ENCODE peak calls at places on chromosome 12, in six cellular contexts. W is GM23248, J is MM.1S, H is GM23338, Y is SK-N-SH, Q is neural progenitor cell. E is an unnamed sample. For H3K4me1 and H3F3A, the result is how much of the 10 kb centered on the place peaks cover.

GRCh38 chr12:115947696-115948062 is 329.8 kb downstream of the MED13L start:
- DNase-seq in W (no peak), J (no peak), H (no peak), Y (no peak), Q (no peak), E (no peak)

GRCh38 chr12:74747305-74747704 is 209.7 kb downstream of the ATXN7L3B start:
- DNase-seq in W (peak), J (no peak), H (peak), Y (no peak), Q (no peak), E (peak)

GRCh38 chr12:93441111-93441616 is 583 bp downstream of the UBE2N start:
- DNase-seq in W (peak), J (peak), H (peak), Y (peak), Q (peak), E (peak)

GRCh38 chr12:104709692-104710435 is 248.2 kb downstream of the SLC41A2 start:
- DNase-seq in W (peak), J (no peak), H (no peak), Y (no peak), Q (no peak), E (no peak)

GRCh38 chr12:99332936-99333591 is 314.5 kb upstream of the GARIN6 start:
- DNase-seq in W (no peak), J (peak), H (no peak), Y (no peak), Q (no peak), E (no peak)

GRCh38 chr12:108295631-108296030 is 43.5 kb downstream of the CMKLR1 start:
- DNase-seq in W (no peak), J (no peak), H (no peak), Y (no peak), Q (no peak), E (no peak)

GRCh38 chr12:105264771-105265170 is 28.8 kb upstream of the APPL2 start:
- DNase-seq in W (no peak), J (no peak), H (no peak), Y (no peak), Q (no peak), E (no peak)

GRCh38 chr12:131102493-131102931 is 148.8 kb downstream of the ADGRD1 start:
- DNase-seq in W (no peak), J (no peak), H (no peak), Y (no peak), Q (no peak), E (no peak)

GRCh38 chr12:27879708-27880107 is 92.8 kb downstream of the PTHLH start:
- DNase-seq in W (no peak), J (no peak), H (no peak), Y (no peak), Q (no peak), E (no peak)

GRCh38 chr12:39682689-39683477 is 63.3 kb upstream of the ABCD2 start:
- DNase-seq in W (no peak), J (no peak), H (no peak), Y (no peak), Q (no peak), E (no peak)

GRCh38 chr12:66092559-66093269 is 37.8 kb downstream of the LLPH start:
- DNase-seq in W (peak), J (no peak), H (no peak), Y (no peak), Q (no peak), E (peak)

GRCh38 chr12:96064266-96064665 is 28.9 kb upstream of the LTA4H start:
- DNase-seq in W (peak), J (no peak), H (no peak), Y (no peak), Q (no peak), E (no peak)

GRCh38 chr12:111435661-111436201 is 30.0 kb downstream of the SH2B3 start:
- DNase-seq in W (no peak), J (no peak), H (no peak), Y (no peak), Q (no peak), E (no peak)

GRCh38 chr12:43914923-43915468 is 79.1 kb downstream of the TMEM117 start:
- DNase-seq in W (peak), J (no peak), H (peak), Y (no peak), Q (peak), E (peak)

GRCh38 chr12:80226576-80226975 is 127.2 kb downstream of the OTOGL start:
- DNase-seq in W (peak), J (no peak), H (no peak), Y (no peak), Q (no peak), E (peak)

GRCh38 chr12:95351745-95352144 is 122.2 kb upstream of the METAP2 start:
- DNase-seq in W (peak), J (no peak), H (peak), Y (no peak), Q (no peak), E (no peak)

GRCh38 chr12:69589082-69589481 is 3.8 kb downstream of the CCT2 start:
- DNase-seq in W (no peak), J (no peak), H (no peak), Y (no peak), Q (no peak), E (no peak)

GRCh38 chr12:99092100-99092851 is 447.2 kb downstream of the APAF1 start:
- DNase-seq in W (no peak), J (no peak), H (no peak), Y (no peak), Q (no peak), E (no peak)

GRCh38 chr12:674272-674781 is 11.1 kb upstream of the NINJ2 start:
- DNase-seq in W (peak), J (peak), H (no peak), Y (no peak), Q (no peak), E (peak)

GRCh38 chr12:75236206-75236605 is 26.6 kb upstream of the KCNC2 start:
- DNase-seq in W (no peak), J (no peak), H (no peak), Y (no peak), Q (no peak), E (peak)

GRCh38 chr12:27652174-27652763 is 44.0 kb upstream of the REP15 start:
- DNase-seq in W (peak), J (peak), H (peak), Y (peak), Q (peak), E (peak)

GRCh38 chr12:71565568-71565967 is 98.1 kb downstream of the ZFC3H1 start:
- DNase-seq in W (no peak), J (no peak), H (no peak), Y (no peak), Q (no peak), E (no peak)

GRCh38 chr12:47900480-47901129 is 4.2 kb downstream of the VDR start:
- DNase-seq in W (peak), J (peak), H (peak), Y (no peak), Q (no peak), E (peak)

GRCh38 chr12:107749094-107749493 is 11.8 kb downstream of the PRDM4 start:
- DNase-seq in W (peak), J (no peak), H (no peak), Y (no peak), Q (no peak), E (peak)

DNA sequence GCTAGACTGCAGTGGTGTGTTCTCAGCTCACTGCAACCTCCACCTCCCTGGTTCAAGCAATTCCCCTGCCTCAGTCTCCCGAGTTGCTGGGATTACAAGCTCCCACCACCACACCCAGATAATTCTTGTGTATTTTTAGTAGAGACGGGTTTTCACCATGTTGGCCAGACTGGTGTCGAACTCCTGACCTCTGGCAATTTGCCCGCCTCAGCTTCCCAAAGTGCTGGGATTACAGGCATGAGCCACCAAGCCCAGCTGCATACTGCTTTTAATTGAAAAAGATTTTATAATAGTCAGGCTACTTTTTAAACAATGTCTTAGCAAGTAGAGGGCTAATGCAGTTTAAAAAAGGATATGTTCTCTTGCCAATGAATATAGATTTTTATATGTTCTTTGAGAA is 668.9 kb downstream of the SLC6A15 start:
- DNase-seq in W (no peak), J (no peak), H (no peak), Y (no peak), Q (no peak), E (no peak)
- H3K4me1 ChIP-seq in W (under half), J (under half), H (under half), Y (under half), Q (under half), E (under half)

GRCh38 chr12:2149091-2149490 is 96.3 kb downstream of the CACNA1C start:
- DNase-seq in W (peak), J (no peak), H (no peak), Y (no peak), Q (no peak), E (no peak)
- TF ChIP-seq EZH2phosphoT487 in W (no peak), J (no peak), H (no peak), Y (no peak), Q (no peak), E (no peak)

GRCh38 chr12:14573118-14573517 is 5.4 kb upstream of the PLBD1 start:
- DNase-seq in W (no peak), J (no peak), H (no peak), Y (no peak), Q (no peak), E (no peak)
- H3F3A ChIP-seq in W (under half), J (under half), H (under half), Y (under half), Q (under half), E (under half)

GRCh38 chr12:52190860-52191729 is 719 bp downstream of the KRT80 start:
- DNase-seq in W (peak), J (no peak), H (no peak), Y (no peak), Q (no peak), E (peak)
- H3K4me1 ChIP-seq in W (half or more), J (under half), H (under half), Y (half or more), Q (under half), E (half or more)

DNA sequence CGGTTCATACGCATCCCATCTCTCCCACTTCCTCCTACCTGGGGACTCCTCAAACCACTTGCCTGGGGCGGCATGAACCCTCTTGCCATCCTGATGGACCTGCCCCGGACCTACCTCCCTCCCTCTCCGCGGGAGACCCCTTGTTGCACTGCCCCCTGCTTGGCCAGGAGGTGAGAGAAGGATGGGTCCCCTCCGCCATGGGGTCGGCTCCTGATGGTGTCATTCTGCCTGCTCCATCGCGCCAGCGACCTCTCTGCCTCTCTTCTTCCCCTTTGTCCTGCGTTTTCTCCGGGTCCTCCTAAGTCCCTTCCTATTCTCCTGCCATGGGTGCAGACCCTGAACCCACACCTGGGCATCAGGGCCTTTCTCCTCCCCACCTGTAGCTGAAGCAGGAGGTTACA is 3.6 kb downstream of the WNT1 start:
- DNase-seq in W (no peak), J (no peak), H (no peak), Y (no peak), Q (no peak), E (no peak)
- TF ChIP-seq EZH2phosphoT487 in W (no peak), J (no peak), H (no peak), Y (no peak), Q (no peak), E (no peak)

GRCh38 chr12:46358325-46358700 is 14.3 kb downstream of the SLC38A2 start:
- DNase-seq in W (no peak), J (no peak), H (no peak), Y (no peak), Q (no peak), E (no peak)
- H3F3A ChIP-seq in W (half or more), J (half or more), H (under half), Y (half or more), Q (half or more), E (half or more)

E was measured in PC-3.